ENCODE peak calls at places on chromosomes 4 and X, in five cellular contexts. N is GM23338, I is BE2C, C is AG10803, B is AG04449. G is an unnamed sample.

GRCh38 chrX:134933911-134934310 is 56.9 kb upstream of the SMIM10 start:
- DNase-seq in B (no peak), C (no peak), I (no peak), N (no peak), G (no peak)

GRCh38 chrX:31397119-31397518 is 325.3 kb upstream of the FTHL17 start:
- DNase-seq in I (no peak), N (no peak), C (peak), B (no peak), G (no peak)

GRCh38 chr4:66430856-66431255 is 760.6 kb upstream of the EPHA5 start:
- DNase-seq in C (no peak), N (no peak), I (no peak), B (no peak), G (no peak)

GRCh38 chr4:6908397-6909112 is 1.1 kb upstream of the TBC1D14 start:
- DNase-seq in B (no peak), C (peak), N (no peak), I (peak), G (no peak)

GRCh38 chr4:174764105-174764729 is 64.8 kb downstream of the GLRA3 start:
- DNase-seq in N (peak), B (peak), I (no peak), C (peak), G (peak)

GRCh38 chr4:102604222-102604940 is 103.2 kb downstream of the NFKB1 start:
- DNase-seq in B (no peak), N (no peak), I (no peak), C (no peak), G (no peak)

GRCh38 chr4:26819478-26819877 is 41.2 kb upstream of the STIM2 start:
- DNase-seq in I (no peak), N (no peak), B (no peak), C (no peak), G (peak)

GRCh38 chrX:104566921-104567501 is 1.0 kb downstream of the IL1RAPL2 start:
- DNase-seq in B (no peak), C (no peak), N (peak), I (no peak), G (no peak)

GRCh38 chr4:54473077-54473545 is 184.6 kb upstream of the KIT start:
- DNase-seq in C (peak), B (no peak), N (peak), I (no peak), G (no peak)

GRCh38 chr4:139028191-139028661 is 12.6 kb downstream of the NOCT start:
- DNase-seq in I (peak), N (peak), C (no peak), B (no peak), G (no peak)

GRCh38 chrX:118552501-118552900 is 56.9 kb downstream of the DOCK11 start:
- DNase-seq in N (no peak), C (peak), I (no peak), B (no peak), G (no peak)

GRCh38 chr4:142547974-142548373 is 298.1 kb downstream of the INPP4B start:
- DNase-seq in B (no peak), I (no peak), C (peak), N (no peak), G (no peak)

GRCh38 chr4:135073389-135073788 is 871.8 kb upstream of the PABPC4L start:
- DNase-seq in B (no peak), N (no peak), I (no peak), C (no peak), G (no peak)

GRCh38 chr4:173247316-173247715 is 78.7 kb downstream of the GALNT7 start:
- DNase-seq in N (no peak), C (no peak), B (no peak), I (no peak), G (no peak)

GRCh38 chr4:84366111-84366510 is 133.0 kb downstream of the NKX6-1 start:
- DNase-seq in C (peak), I (no peak), N (no peak), B (no peak), G (no peak)

GRCh38 chr4:182212211-182212761 is 30.9 kb upstream of the TENM3 start:
- DNase-seq in C (peak), N (peak), I (peak), B (no peak), G (no peak)

GRCh38 chr4:145927055-145927454 is 11.6 kb downstream of the ZNF827 start:
- DNase-seq in C (no peak), I (no peak), N (no peak), B (no peak), G (no peak)

GRCh38 chr4:15303052-15303641 is 124.7 kb upstream of the C1QTNF7 start:
- DNase-seq in I (no peak), B (peak), C (peak), N (no peak), G (no peak)

GRCh38 chrX:88886908-88887307 is 139.9 kb downstream of the CPXCR1 start:
- DNase-seq in I (no peak), C (no peak), N (no peak), B (no peak), G (no peak)

GRCh38 chr4:8687083-8687482 is 94.5 kb downstream of the CPZ start:
- DNase-seq in N (no peak), I (no peak), C (no peak), B (no peak), G (no peak)

GRCh38 chr4:15043226-15043625 is 40.9 kb downstream of the CPEB2 start:
- DNase-seq in I (peak), B (no peak), C (no peak), N (peak), G (no peak)

GRCh38 chr4:168558587-168558986 is 61.7 kb downstream of the PALLD start:
- DNase-seq in N (peak), I (no peak), B (no peak), C (peak), G (no peak)

GRCh38 chr4:7902826-7903225 is 36.8 kb downstream of the AFAP1 start:
- DNase-seq in C (no peak), B (no peak), I (no peak), N (no peak), G (no peak)

GRCh38 chr4:149987330-149987751 is 90.9 kb upstream of the DCLK2 start:
- DNase-seq in I (peak), C (peak), B (no peak), N (no peak), G (no peak)

GRCh38 chr4:107863850-107864371 is 39.2 kb downstream of the SGMS2 start:
- DNase-seq in I (peak), C (no peak), N (no peak), B (no peak), G (no peak)

GRCh38 chr4:140681201-140681600 is 75.0 kb downstream of the TBC1D9 start:
- DNase-seq in C (no peak), I (no peak), N (no peak), B (no peak), G (no peak)

GRCh38 chrX:69323786-69324720 is 158.8 kb upstream of the PJA1 start:
- DNase-seq in C (no peak), I (peak), B (no peak), N (no peak), G (no peak)

GRCh38 chrX:153411255-153411987 is at the start of gene ZFP92:
- DNase-seq in B (no peak), I (no peak), C (peak), N (peak), G (peak)

GRCh38 chr4:152512483-152512882 is 23.4 kb downstream of the FBXW7 start:
- DNase-seq in N (no peak), I (no peak), C (no peak), B (no peak), G (no peak)

GRCh38 chr4:33090910-33091309 is 2370.7 kb downstream of the PCDH7 start:
- DNase-seq in B (no peak), I (no peak), N (no peak), C (no peak), G (no peak)

GRCh38 chr4:27176400-27176799 is 315.8 kb downstream of the STIM2 start:
- DNase-seq in B (no peak), N (peak), I (peak), C (peak), G (no peak)

GRCh38 chr4:168832746-168833575 is 177.1 kb downstream of the CBR4 start:
- DNase-seq in I (peak), B (no peak), N (peak), C (no peak), G (peak)

GRCh38 chr4:60461551-60461950 is 738.6 kb upstream of the ADGRL3 start:
- DNase-seq in I (no peak), C (no peak), B (no peak), N (no peak), G (no peak)

DNA sequence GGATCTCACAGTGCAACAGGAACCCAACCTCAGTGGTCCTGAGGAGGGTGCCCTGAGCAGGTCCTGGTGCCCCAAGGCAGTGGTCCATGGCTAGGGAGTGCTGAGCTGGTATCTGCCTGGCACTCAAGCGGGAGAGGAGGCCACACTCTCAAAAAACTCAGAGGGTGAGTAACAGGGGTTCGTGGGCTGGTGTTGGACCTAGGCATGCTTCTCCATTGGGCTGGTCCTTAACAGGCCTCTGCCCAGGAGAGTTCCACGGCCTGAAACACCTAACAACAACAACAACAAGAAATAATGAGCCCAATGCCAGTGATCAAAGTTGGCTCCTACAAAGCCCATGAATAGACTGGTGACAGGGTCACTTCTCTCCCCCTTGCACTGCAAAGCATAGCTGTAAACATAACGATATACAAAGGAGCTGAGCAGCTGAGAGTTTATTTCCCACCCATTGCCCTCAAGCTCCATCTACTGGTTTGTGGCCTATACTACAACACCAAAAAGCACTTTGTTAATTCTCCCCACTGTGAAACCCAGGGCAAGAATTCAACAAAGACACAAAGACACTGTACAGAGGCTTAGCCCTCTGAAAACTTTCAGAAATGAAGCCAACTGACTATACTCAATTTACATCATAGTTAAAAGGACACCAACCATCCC is 736.2 kb upstream of the ADGRL3 start:
- DNase-seq in I (no peak), N (peak), B (no peak), C (no peak), G (no peak)
- TF ChIP-seq CTCF in I (peak), N (peak), B (peak), C (peak), G (no peak)

GRCh38 chr4:185011408-185011807 is 6.9 kb upstream of the HELT start:
- DNase-seq in I (peak), C (no peak), B (no peak), N (peak), G (no peak)
- TF ChIP-seq CTCF in I (peak), C (peak), B (peak), N (peak), G (peak)

GRCh38 chr4:55613621-55614020 is 21.6 kb upstream of the PDCL2 start:
- DNase-seq in I (no peak), N (peak), C (no peak), B (no peak), G (no peak)

GRCh38 chr4:55617587-55618197 is 18.4 kb downstream of the NMU start:
- DNase-seq in N (no peak), C (no peak), I (no peak), B (no peak), G (peak)

GRCh38 chr4:55615008-55615407 is 21.1 kb downstream of the NMU start:
- DNase-seq in B (no peak), I (no peak), N (no peak), C (no peak), G (no peak)

GRCh38 chr4:55618546-55619143 is 17.5 kb downstream of the NMU start:
- DNase-seq in I (no peak), N (peak), C (no peak), B (no peak), G (no peak)
- TF ChIP-seq CTCF in I (no peak), N (no peak), C (no peak), B (no peak), G (no peak)

GRCh38 chr4:154643493-154643892 is 31.0 kb upstream of the FGG start:
- DNase-seq in C (no peak), I (no peak), N (no peak), B (no peak), G (no peak)
- TF ChIP-seq CTCF in C (no peak), I (no peak), N (no peak), B (no peak), G (no peak)

GRCh38 chr4:126583509-126583908 is 1049.2 kb upstream of the INTU start:
- DNase-seq in C (peak), N (peak), B (no peak), I (peak), G (no peak)

DNA sequence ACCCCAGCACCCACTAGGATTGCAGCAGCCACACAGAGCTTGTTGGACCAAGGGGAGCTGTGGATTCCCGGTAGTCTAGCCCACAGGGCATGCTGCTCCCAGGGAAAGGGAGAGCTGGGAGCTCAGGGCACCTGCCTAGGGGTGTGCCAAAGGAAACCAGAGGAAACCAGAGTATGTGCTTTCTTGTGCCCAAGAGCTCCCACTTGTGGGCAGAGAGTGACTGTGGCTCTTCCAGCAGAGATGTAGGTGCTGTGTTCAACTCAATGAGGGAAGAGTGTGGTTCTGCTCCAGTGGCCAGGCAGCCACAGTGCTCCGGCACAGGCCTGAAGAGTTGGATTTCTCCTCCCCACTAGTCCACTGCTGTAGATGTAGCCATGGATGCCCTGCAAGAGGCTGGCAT is 1050.0 kb upstream of the INTU start:
- DNase-seq in I (peak), B (no peak), N (peak), C (no peak), G (no peak)
- TF ChIP-seq CTCF in I (peak), B (peak), N (peak), C (peak), G (no peak)

DNA sequence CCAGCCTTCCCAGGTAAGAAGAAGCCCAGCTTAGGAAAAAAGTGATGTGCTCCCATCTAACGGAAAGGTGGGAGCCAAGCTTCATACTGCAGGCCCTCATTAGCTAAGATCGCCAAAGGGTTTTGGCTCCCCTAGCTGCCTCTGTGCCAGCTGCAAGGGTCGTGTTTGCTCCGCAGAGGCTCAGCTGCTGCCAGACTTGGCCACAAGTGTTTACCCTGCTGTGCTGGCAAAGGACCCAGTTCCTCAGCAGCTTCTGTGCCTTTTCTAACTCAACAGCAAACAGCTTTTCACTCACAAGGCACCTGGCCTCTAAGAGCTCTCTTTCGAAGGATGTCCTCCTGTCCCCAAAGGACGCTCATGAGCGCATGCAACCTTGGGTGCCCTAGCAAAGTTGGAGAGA is 12.2 kb upstream of the VMA21 start:
- DNase-seq in C (no peak), B (no peak), I (no peak), N (peak), G (no peak)
- TF ChIP-seq CTCF in C (no peak), B (no peak), I (no peak), N (no peak), G (no peak)

GRCh38 chr4:80615099-80615498 is 279.6 kb downstream of the CFAP299 start:
- DNase-seq in C (no peak), N (no peak), I (no peak), B (no peak), G (no peak)

GRCh38 chr4:80614319-80614718 is 278.8 kb downstream of the CFAP299 start:
- DNase-seq in C (no peak), I (no peak), N (peak), B (no peak), G (no peak)

DNA sequence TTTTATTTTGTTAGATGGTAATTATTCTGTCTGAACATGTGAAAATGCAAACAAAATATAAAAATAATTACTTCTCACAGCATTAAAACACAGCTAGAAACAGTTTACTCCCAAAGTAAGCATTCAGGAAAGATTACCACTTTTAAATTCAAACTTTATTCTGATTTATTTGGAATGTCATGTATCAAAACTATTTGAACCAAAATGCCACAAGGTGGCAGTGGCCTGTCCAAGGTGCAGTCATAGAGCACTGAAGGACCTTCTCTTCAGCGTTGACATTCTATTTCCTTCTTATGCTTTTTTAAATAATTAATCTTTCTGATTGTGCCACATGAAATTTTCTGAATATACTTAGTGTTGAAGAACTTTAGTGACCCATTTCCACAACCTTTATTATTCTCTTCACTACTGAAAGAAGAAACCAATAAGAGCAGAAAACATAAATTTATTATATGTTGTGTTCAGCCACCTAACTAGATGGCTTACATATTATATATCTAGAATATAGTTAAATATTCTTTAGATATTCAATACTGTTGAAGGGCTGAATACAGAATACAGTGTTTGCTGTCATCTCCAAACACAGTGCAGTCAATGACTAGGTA is 283.6 kb downstream of the CFAP299 start:
- DNase-seq in C (no peak), N (peak), I (no peak), B (no peak), G (no peak)
- TF ChIP-seq CTCF in C (no peak), N (peak), I (peak), B (no peak), G (no peak)

GRCh38 chr4:113761682-113762060 is at the start of gene CAMK2D:
- DNase-seq in I (peak), N (no peak), C (peak), B (no peak), G (peak)
- TF ChIP-seq CTCF in I (peak), N (peak), C (peak), B (peak), G (peak)

GRCh38 chrX:57573754-57574153 is 18.1 kb upstream of the ZXDB start:
- DNase-seq in C (no peak), N (peak), B (no peak), I (peak), G (no peak)
- TF ChIP-seq CTCF in C (peak), N (peak), B (peak), I (peak), G (peak)

GRCh38 chr4:121696140-121696640 is 590 bp downstream of the ANXA5 start:
- DNase-seq in C (peak), B (no peak), N (peak), I (peak), G (peak)
- TF ChIP-seq CTCF in C (peak), B (peak), N (no peak), I (no peak), G (no peak)